ENCODE peak calls at places on chromosome 21, in five cellular contexts. One of them, this sample, is unnamed.

GRCh38 chr21:21232320-21232719 is 234.1 kb downstream of the NCAM2 start:
- DNase-seq in pancreas: no peak
- DNase-seq in brain microvascular endothelial cell: peak
- DNase-seq in naive thymus-derived CD4-positive, alpha-beta T cell: no peak
- DNase-seq in H7: peak
- DNase-seq in this sample: peak

GRCh38 chr21:32645261-32646182 is 33.3 kb upstream of the CFAP298 start:
- DNase-seq in pancreas: no peak
- DNase-seq in brain microvascular endothelial cell: no peak
- DNase-seq in naive thymus-derived CD4-positive, alpha-beta T cell: no peak
- DNase-seq in H7: peak
- DNase-seq in this sample: no peak

GRCh38 chr21:34593423-34593822 is 21.5 kb downstream of the RCAN1 start:
- DNase-seq in pancreas: peak
- DNase-seq in brain microvascular endothelial cell: no peak
- DNase-seq in naive thymus-derived CD4-positive, alpha-beta T cell: no peak
- DNase-seq in H7: no peak
- DNase-seq in this sample: no peak

GRCh38 chr21:33155005-33155404 is 74.7 kb upstream of the IFNAR2 start:
- DNase-seq in pancreas: no peak
- DNase-seq in brain microvascular endothelial cell: no peak
- DNase-seq in naive thymus-derived CD4-positive, alpha-beta T cell: no peak
- DNase-seq in H7: no peak
- DNase-seq in this sample: no peak

GRCh38 chr21:36337099-36337509 is 17.1 kb downstream of the MORC3 start:
- DNase-seq in pancreas: no peak
- DNase-seq in brain microvascular endothelial cell: peak
- DNase-seq in naive thymus-derived CD4-positive, alpha-beta T cell: no peak
- DNase-seq in H7: no peak
- DNase-seq in this sample: no peak

GRCh38 chr21:45304945-45305344 is 17.2 kb upstream of the POFUT2 start:
- DNase-seq in pancreas: no peak
- DNase-seq in brain microvascular endothelial cell: no peak
- DNase-seq in naive thymus-derived CD4-positive, alpha-beta T cell: no peak
- DNase-seq in H7: no peak
- DNase-seq in this sample: no peak

GRCh38 chr21:14863745-14864210 is 201.0 kb downstream of the NRIP1 start:
- DNase-seq in pancreas: no peak
- DNase-seq in brain microvascular endothelial cell: peak
- DNase-seq in naive thymus-derived CD4-positive, alpha-beta T cell: no peak
- DNase-seq in H7: no peak
- DNase-seq in this sample: no peak

GRCh38 chr21:45140346-45140940 is 66.1 kb downstream of the ADARB1 start:
- DNase-seq in pancreas: peak
- DNase-seq in brain microvascular endothelial cell: peak
- DNase-seq in naive thymus-derived CD4-positive, alpha-beta T cell: peak
- DNase-seq in H7: peak
- DNase-seq in this sample: peak

GRCh38 chr21:32520885-32521735 is 64.2 kb downstream of the TCP10L start:
- DNase-seq in pancreas: peak
- DNase-seq in brain microvascular endothelial cell: peak
- DNase-seq in naive thymus-derived CD4-positive, alpha-beta T cell: no peak
- DNase-seq in H7: no peak
- DNase-seq in this sample: peak

GRCh38 chr21:39188521-39189139 is 5.4 kb upstream of the PSMG1 start:
- DNase-seq in pancreas: no peak
- DNase-seq in brain microvascular endothelial cell: no peak
- DNase-seq in naive thymus-derived CD4-positive, alpha-beta T cell: no peak
- DNase-seq in H7: no peak
- DNase-seq in this sample: no peak

GRCh38 chr21:45104560-45104959 is 30.2 kb downstream of the ADARB1 start:
- DNase-seq in pancreas: peak
- DNase-seq in brain microvascular endothelial cell: no peak
- DNase-seq in naive thymus-derived CD4-positive, alpha-beta T cell: no peak
- DNase-seq in H7: no peak
- DNase-seq in this sample: no peak

GRCh38 chr21:18443085-18443484 is 39.5 kb upstream of the TMPRSS15 start:
- DNase-seq in pancreas: no peak
- DNase-seq in brain microvascular endothelial cell: no peak
- DNase-seq in naive thymus-derived CD4-positive, alpha-beta T cell: no peak
- DNase-seq in H7: no peak
- DNase-seq in this sample: no peak

GRCh38 chr21:18810136-18810535 is 406.6 kb upstream of the TMPRSS15 start:
- DNase-seq in pancreas: no peak
- DNase-seq in brain microvascular endothelial cell: no peak
- DNase-seq in naive thymus-derived CD4-positive, alpha-beta T cell: no peak
- DNase-seq in H7: no peak
- DNase-seq in this sample: no peak

GRCh38 chr21:28795251-28795650 is 197.4 kb downstream of the LTN1 start:
- DNase-seq in pancreas: no peak
- DNase-seq in brain microvascular endothelial cell: no peak
- DNase-seq in naive thymus-derived CD4-positive, alpha-beta T cell: no peak
- DNase-seq in H7: no peak
- DNase-seq in this sample: no peak

GRCh38 chr21:29190920-29191319 is 60.5 kb downstream of the MAP3K7CL start:
- DNase-seq in pancreas: no peak
- DNase-seq in brain microvascular endothelial cell: no peak
- DNase-seq in naive thymus-derived CD4-positive, alpha-beta T cell: no peak
- DNase-seq in H7: no peak
- DNase-seq in this sample: peak

GRCh38 chr21:40335689-40336088 is 468.5 kb downstream of the PCP4 start:
- DNase-seq in pancreas: no peak
- DNase-seq in brain microvascular endothelial cell: no peak
- DNase-seq in naive thymus-derived CD4-positive, alpha-beta T cell: no peak
- DNase-seq in H7: peak
- DNase-seq in this sample: no peak

GRCh38 chr21:15149825-15150224 is 85.0 kb upstream of the NRIP1 start:
- DNase-seq in pancreas: no peak
- DNase-seq in brain microvascular endothelial cell: no peak
- DNase-seq in naive thymus-derived CD4-positive, alpha-beta T cell: no peak
- DNase-seq in H7: no peak
- DNase-seq in this sample: no peak

GRCh38 chr21:43611598-43612369 is 47.5 kb downstream of the HSF2BP start:
- DNase-seq in pancreas: peak
- DNase-seq in brain microvascular endothelial cell: peak
- DNase-seq in naive thymus-derived CD4-positive, alpha-beta T cell: no peak
- DNase-seq in H7: peak
- DNase-seq in this sample: no peak

GRCh38 chr21:33666153-33666552 is 23.9 kb downstream of the ITSN1 start:
- DNase-seq in pancreas: no peak
- DNase-seq in brain microvascular endothelial cell: no peak
- DNase-seq in naive thymus-derived CD4-positive, alpha-beta T cell: no peak
- DNase-seq in H7: no peak
- DNase-seq in this sample: no peak

GRCh38 chr21:33441489-33442477 is 38.0 kb downstream of the TMEM50B start:
- DNase-seq in pancreas: no peak
- DNase-seq in brain microvascular endothelial cell: peak
- DNase-seq in naive thymus-derived CD4-positive, alpha-beta T cell: no peak
- DNase-seq in H7: no peak
- DNase-seq in this sample: peak

GRCh38 chr21:31181089-31181757 is 142.9 kb upstream of the KRTAP19-8 start:
- DNase-seq in pancreas: no peak
- DNase-seq in brain microvascular endothelial cell: no peak
- DNase-seq in naive thymus-derived CD4-positive, alpha-beta T cell: peak
- DNase-seq in H7: no peak
- DNase-seq in this sample: no peak

GRCh38 chr21:35643176-35643575 is 417.1 kb downstream of the SETD4 start:
- DNase-seq in pancreas: no peak
- DNase-seq in brain microvascular endothelial cell: no peak
- DNase-seq in naive thymus-derived CD4-positive, alpha-beta T cell: no peak
- DNase-seq in H7: no peak
- DNase-seq in this sample: no peak

GRCh38 chr21:33325222-33326067 is 675 bp downstream of the IFNAR1 start:
- DNase-seq in pancreas: peak
- DNase-seq in brain microvascular endothelial cell: peak
- DNase-seq in naive thymus-derived CD4-positive, alpha-beta T cell: peak
- DNase-seq in H7: no peak
- DNase-seq in this sample: no peak

DNA sequence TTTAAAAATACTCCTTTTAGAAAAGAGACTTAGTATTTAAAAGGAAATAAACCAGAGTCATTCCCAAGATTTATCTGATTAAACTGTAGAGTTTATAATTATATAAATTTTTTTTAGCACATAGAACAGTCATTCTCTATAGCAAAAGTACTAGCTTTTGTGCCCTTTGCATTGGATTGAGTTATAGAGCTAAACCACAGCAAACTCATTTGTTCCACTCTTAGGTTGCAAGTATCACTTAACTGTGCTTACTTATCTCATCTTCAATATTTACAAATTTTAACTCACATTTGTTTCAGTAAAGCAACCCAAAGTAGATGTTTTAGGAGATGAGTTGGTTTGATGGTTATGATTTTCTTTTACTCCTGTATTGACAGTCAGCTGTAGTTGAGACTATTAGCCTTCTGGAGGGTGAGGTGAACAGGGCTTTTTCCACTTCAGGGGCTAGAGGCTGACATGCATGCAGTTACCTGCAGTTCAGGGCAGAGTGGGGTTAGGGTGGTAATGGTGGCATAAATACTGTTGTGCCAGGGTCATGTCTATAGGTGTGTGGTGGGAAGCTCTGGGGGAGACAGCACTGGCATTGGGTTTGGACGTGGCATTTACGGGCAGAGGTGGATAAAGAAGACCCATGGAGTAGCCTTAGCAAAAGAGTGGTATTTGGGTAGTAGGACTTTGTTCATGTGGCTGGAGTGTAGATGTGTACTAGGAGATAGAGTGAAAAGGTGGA is 42.1 kb downstream of the DYRK1A start:
- DNase-seq in pancreas: no peak
- DNase-seq in brain microvascular endothelial cell: no peak
- DNase-seq in naive thymus-derived CD4-positive, alpha-beta T cell: no peak
- DNase-seq in H7: no peak
- DNase-seq in this sample: no peak
- H3K4me3 ChIP-seq in pancreas: no peak
- H3K4me3 ChIP-seq in brain microvascular endothelial cell: no peak
- H3K4me3 ChIP-seq in naive thymus-derived CD4-positive, alpha-beta T cell: no peak
- H3K4me3 ChIP-seq in H7: no peak
- H3K4me3 ChIP-seq in this sample: no peak

GRCh38 chr21:37622755-37623543 is 256.4 kb downstream of the DYRK1A start:
- DNase-seq in pancreas: no peak
- DNase-seq in brain microvascular endothelial cell: no peak
- DNase-seq in naive thymus-derived CD4-positive, alpha-beta T cell: no peak
- DNase-seq in H7: no peak
- DNase-seq in this sample: no peak
- H3K4me3 ChIP-seq in pancreas: no peak
- H3K4me3 ChIP-seq in brain microvascular endothelial cell: no peak
- H3K4me3 ChIP-seq in naive thymus-derived CD4-positive, alpha-beta T cell: no peak
- H3K4me3 ChIP-seq in H7: no peak
- H3K4me3 ChIP-seq in this sample: no peak

GRCh38 chr21:46469275-46469674 is 10.6 kb downstream of the DIP2A start:
- DNase-seq in pancreas: no peak
- DNase-seq in brain microvascular endothelial cell: no peak
- DNase-seq in naive thymus-derived CD4-positive, alpha-beta T cell: no peak
- DNase-seq in H7: no peak
- DNase-seq in this sample: no peak

GRCh38 chr21:46472246-46472645 is 13.6 kb downstream of the DIP2A start:
- DNase-seq in pancreas: no peak
- DNase-seq in brain microvascular endothelial cell: no peak
- DNase-seq in naive thymus-derived CD4-positive, alpha-beta T cell: no peak
- DNase-seq in H7: no peak
- DNase-seq in this sample: no peak

GRCh38 chr21:46471514-46471913 is 12.8 kb downstream of the DIP2A start:
- DNase-seq in pancreas: no peak
- DNase-seq in brain microvascular endothelial cell: no peak
- DNase-seq in naive thymus-derived CD4-positive, alpha-beta T cell: no peak
- DNase-seq in H7: no peak
- DNase-seq in this sample: no peak

GRCh38 chr21:46468110-46468774 is 9.6 kb downstream of the DIP2A start:
- DNase-seq in pancreas: no peak
- DNase-seq in brain microvascular endothelial cell: no peak
- DNase-seq in naive thymus-derived CD4-positive, alpha-beta T cell: no peak
- DNase-seq in H7: no peak
- DNase-seq in this sample: no peak
- H3K4me3 ChIP-seq in pancreas: no peak
- H3K4me3 ChIP-seq in brain microvascular endothelial cell: no peak
- H3K4me3 ChIP-seq in naive thymus-derived CD4-positive, alpha-beta T cell: no peak
- H3K4me3 ChIP-seq in H7: no peak
- H3K4me3 ChIP-seq in this sample: no peak

DNA sequence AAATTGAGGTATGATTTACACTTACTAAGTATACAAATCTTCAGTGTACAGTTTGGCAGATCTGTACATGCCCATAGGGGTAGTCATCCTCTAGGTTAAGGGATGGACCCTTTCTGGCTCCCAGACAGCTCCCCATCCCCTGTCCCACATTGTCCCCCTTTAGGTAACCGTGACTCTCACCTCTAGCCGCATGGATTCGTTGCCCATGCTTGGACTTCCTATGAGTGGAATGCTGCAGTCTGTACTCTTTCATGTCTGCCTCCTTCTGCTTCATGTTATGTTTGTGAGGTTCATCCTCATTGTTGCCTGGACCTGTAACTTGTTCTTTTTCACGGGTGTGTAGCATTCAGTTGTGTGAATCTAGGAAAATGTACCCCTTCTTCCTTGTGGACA is 20.3 kb downstream of the SLC37A1 start:
- DNase-seq in pancreas: no peak
- DNase-seq in brain microvascular endothelial cell: no peak
- DNase-seq in naive thymus-derived CD4-positive, alpha-beta T cell: no peak
- DNase-seq in H7: no peak
- DNase-seq in this sample: no peak
- H3K4me3 ChIP-seq in pancreas: no peak
- H3K4me3 ChIP-seq in brain microvascular endothelial cell: no peak
- H3K4me3 ChIP-seq in naive thymus-derived CD4-positive, alpha-beta T cell: no peak
- H3K4me3 ChIP-seq in H7: no peak
- H3K4me3 ChIP-seq in this sample: no peak

DNA sequence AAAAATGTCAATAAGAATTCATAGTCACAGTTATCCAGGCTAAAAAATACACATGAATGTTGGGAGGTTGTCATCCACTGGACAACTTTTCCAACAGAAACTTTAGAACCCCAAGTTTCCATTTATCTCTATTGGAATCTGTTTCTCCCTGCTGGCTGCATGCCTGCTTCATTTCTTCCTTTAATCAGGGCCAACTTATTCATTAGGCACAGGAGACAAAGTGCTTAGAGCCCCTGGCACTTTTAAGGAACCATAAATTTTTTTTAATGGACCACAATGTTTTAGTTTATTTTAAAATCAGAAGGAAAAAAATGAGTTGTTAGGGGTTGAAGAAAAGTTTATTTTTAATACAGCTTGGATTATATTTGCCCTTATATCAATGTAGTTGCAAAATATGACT is 26.7 kb upstream of the C2CD2 start:
- DNase-seq in pancreas: no peak
- DNase-seq in brain microvascular endothelial cell: no peak
- DNase-seq in naive thymus-derived CD4-positive, alpha-beta T cell: no peak
- DNase-seq in H7: no peak
- DNase-seq in this sample: no peak
- H3K4me3 ChIP-seq in pancreas: no peak
- H3K4me3 ChIP-seq in brain microvascular endothelial cell: no peak
- H3K4me3 ChIP-seq in naive thymus-derived CD4-positive, alpha-beta T cell: no peak
- H3K4me3 ChIP-seq in H7: no peak
- H3K4me3 ChIP-seq in this sample: no peak